ENCODE peak calls at places on chromosomes 13 and 19, in nine cellular contexts. X is thoracic aorta; F is CD8-positive, alpha-beta memory T cell; Q is effector memory CD4-positive, alpha-beta T cell; D is adrenal gland; P is astrocyte; J is HCT116; N is iPS DF 6.9; K is A673. Z is an unnamed sample. For H3K9me3, the result is how much of the 10 kb centered on the place peaks cover.

GRCh38 chr19:13983213-13983889 is 22.8 kb downstream of the RFX1 start:
- DNase-seq in X (no peak), F (no peak), Q (peak), D (no peak), P (no peak), J (no peak), N (no peak), K (no peak), Z (no peak)

GRCh38 chr19:15400521-15401396 is 18.0 kb downstream of the AKAP8L start:
- DNase-seq in X (no peak), F (no peak), Q (no peak), D (no peak), P (no peak), J (no peak), N (no peak), K (no peak), Z (no peak)

GRCh38 chr13:110665491-110666254 is 40.2 kb downstream of the CARS2 start:
- DNase-seq in X (no peak), F (no peak), Q (no peak), D (no peak), P (no peak), J (no peak), N (no peak), K (no peak), Z (no peak)

GRCh38 chr13:50141660-50142010 is 126.4 kb downstream of the KCNRG start:
- DNase-seq in X (no peak), F (no peak), Q (no peak), D (no peak), P (no peak), J (no peak), N (no peak), K (no peak), Z (no peak)

GRCh38 chr13:77040076-77040475 is 13.1 kb upstream of the FBXL3 start:
- DNase-seq in X (no peak), F (no peak), Q (no peak), D (no peak), P (no peak), J (no peak), N (no peak), K (no peak), Z (no peak)

GRCh38 chr19:5031231-5032100 is 62.6 kb downstream of the KDM4B start:
- DNase-seq in X (no peak), F (peak), Q (peak), D (peak), P (no peak), J (no peak), N (peak), K (peak), Z (peak)

GRCh38 chr13:41700790-41701310 is 243.5 kb downstream of the RGCC start:
- DNase-seq in X (no peak), F (no peak), Q (no peak), D (peak), P (peak), J (no peak), N (no peak), K (peak), Z (no peak)

GRCh38 chr13:30673669-30674521 is 56.2 kb downstream of the USPL1 start:
- DNase-seq in X (peak), F (peak), Q (peak), D (peak), P (peak), J (peak), N (no peak), K (peak), Z (peak)

GRCh38 chr13:102128216-102128800 is 273.5 kb downstream of the FGF14 start:
- DNase-seq in X (no peak), F (no peak), Q (no peak), D (no peak), P (peak), J (no peak), N (no peak), K (peak), Z (no peak)

GRCh38 chr13:78658630-78659449 is at the start of gene OBI1:
- DNase-seq in X (peak), F (peak), Q (peak), D (peak), P (peak), J (peak), N (peak), K (peak), Z (peak)

GRCh38 chr19:1819211-1819975 is 7.3 kb upstream of the ATP8B3 start:
- DNase-seq in X (no peak), F (no peak), Q (no peak), D (no peak), P (no peak), J (no peak), N (no peak), K (no peak), Z (no peak)
- H3K9me3 ChIP-seq in X (under half), F (under half), Q (under half), D (under half), P (under half), J (under half), N (under half), K (under half), Z (under half)

DNA sequence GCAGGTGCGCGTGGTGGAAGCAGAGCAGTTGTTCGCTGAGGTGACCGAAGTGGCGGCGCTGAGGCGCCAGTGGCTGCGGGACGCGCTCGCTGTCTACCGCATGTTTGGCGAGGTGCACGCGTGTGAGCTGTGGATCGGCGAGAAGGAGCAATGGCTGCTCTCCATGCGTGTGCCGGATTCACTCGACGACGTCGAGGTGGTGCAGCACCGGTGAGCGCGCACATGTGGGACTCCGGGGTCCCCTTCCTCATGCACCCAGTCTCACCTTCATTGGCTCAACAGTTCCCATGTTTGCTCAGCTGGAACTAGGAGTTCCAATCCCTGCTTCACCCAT is 46.5 kb downstream of the SPTBN4 start:
- DNase-seq in X (no peak), F (no peak), Q (no peak), D (no peak), P (no peak), J (no peak), N (no peak), K (no peak), Z (no peak)
- H3K4me3 ChIP-seq in X (no peak), F (no peak), Q (no peak), D (no peak), P (no peak), J (no peak), N (no peak), K (no peak), Z (no peak)

GRCh38 chr19:17365361-17365760 is 11.8 kb downstream of the PLVAP start:
- DNase-seq in X (no peak), F (no peak), Q (no peak), D (no peak), P (no peak), J (no peak), N (no peak), K (no peak), Z (no peak)
- H3K9me3 ChIP-seq in X (under half), F (under half), Q (under half), D (under half), P (under half), J (under half), N (under half), K (under half), Z (under half)

DNA sequence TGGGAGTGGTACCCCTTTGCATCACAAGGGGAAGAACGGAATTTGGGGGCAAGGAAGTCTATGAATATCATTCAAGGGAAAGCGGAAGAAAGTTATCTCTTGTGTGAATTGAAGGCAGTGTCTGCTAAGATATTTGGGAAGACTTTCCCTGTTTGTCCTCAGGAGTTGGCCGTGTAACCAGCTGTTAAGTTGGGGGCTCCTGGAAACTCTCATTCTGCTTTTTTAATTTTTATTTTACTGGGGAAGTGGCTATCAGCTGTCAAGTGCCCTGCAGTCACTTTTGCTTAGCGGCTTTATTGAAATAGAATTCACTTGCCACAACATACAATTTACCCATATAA is 2.9 kb downstream of the UPF1 start:
- DNase-seq in X (no peak), F (no peak), Q (no peak), D (no peak), P (no peak), J (no peak), N (no peak), K (no peak), Z (no peak)
- H3K4me3 ChIP-seq in X (peak), F (peak), Q (no peak), D (no peak), P (peak), J (no peak), N (no peak), K (no peak), Z (no peak)

GRCh38 chr19:9323919-9324583 is at the start of gene ZNF559:
- DNase-seq in X (peak), F (peak), Q (peak), D (peak), P (peak), J (peak), N (no peak), K (peak), Z (peak)

GRCh38 chr19:9324584-9324962 is 594 bp downstream of the ZNF559 start:
- DNase-seq in X (no peak), F (no peak), Q (no peak), D (no peak), P (no peak), J (no peak), N (no peak), K (no peak), Z (no peak)

GRCh38 chr19:9329999-9330398 is 6.0 kb downstream of the ZNF559 start:
- DNase-seq in X (no peak), F (no peak), Q (no peak), D (no peak), P (no peak), J (no peak), N (no peak), K (no peak), Z (no peak)
- H3K9me3 ChIP-seq in X (half or more), F (under half), Q (under half), D (under half), P (under half), J (half or more), N (under half), K (half or more), Z (under half)

GRCh38 chr19:35645680-35646511 is 2.2 kb upstream of the COX6B1 start:
- DNase-seq in X (no peak), F (no peak), Q (no peak), D (no peak), P (no peak), J (no peak), N (no peak), K (no peak), Z (no peak)

GRCh38 chr19:35643255-35644205 is 2.0 kb downstream of the ETV2 start:
- DNase-seq in X (no peak), F (peak), Q (peak), D (peak), P (peak), J (peak), N (no peak), K (peak), Z (peak)

GRCh38 chr19:35642798-35643254 is 1.3 kb downstream of the ETV2 start:
- DNase-seq in X (no peak), F (no peak), Q (no peak), D (peak), P (no peak), J (no peak), N (no peak), K (no peak), Z (no peak)

GRCh38 chr19:35644206-35644986 is 2.9 kb downstream of the ETV2 start:
- DNase-seq in X (peak), F (peak), Q (peak), D (peak), P (peak), J (peak), N (peak), K (peak), Z (peak)

DNA sequence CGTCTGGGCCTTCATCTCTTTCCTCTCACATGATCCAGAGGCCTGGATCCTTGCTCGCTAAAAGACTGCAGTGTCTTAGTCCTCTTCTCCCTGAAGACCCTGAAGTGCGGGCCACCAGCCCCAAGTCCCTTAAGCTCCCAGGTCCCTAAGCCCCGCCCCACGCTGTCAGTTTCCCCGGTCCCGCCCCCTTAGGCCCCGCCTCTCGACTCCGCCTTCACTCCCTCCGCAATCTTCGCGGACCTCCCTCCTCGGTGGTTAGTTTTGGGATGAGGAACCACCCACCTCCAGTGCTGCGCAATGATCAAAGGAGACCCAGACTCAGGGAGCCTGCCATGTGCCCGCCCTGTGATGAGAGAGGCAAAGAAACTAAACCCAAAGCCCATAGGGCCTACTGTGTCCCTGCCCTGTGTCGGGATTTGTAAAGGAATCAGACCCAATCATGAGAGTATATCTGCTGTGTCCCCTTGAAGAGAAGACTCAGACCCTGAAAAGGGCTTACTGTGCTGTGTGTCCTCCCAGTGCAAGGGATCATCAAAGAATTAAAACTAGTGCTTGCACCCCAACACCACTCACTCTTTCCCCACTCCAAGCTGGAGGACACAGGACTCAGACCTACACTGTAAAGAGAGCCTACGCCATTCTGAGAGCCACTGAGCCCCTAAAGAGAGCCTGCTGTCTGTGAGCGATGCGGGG is 3.0 kb upstream of the COX6B1 start:
- DNase-seq in X (peak), F (peak), Q (peak), D (peak), P (no peak), J (peak), N (no peak), K (peak), Z (peak)
- H3K4me3 ChIP-seq in X (peak), F (peak), Q (peak), D (no peak), P (peak), J (peak), N (peak), K (peak), Z (no peak)

DNA sequence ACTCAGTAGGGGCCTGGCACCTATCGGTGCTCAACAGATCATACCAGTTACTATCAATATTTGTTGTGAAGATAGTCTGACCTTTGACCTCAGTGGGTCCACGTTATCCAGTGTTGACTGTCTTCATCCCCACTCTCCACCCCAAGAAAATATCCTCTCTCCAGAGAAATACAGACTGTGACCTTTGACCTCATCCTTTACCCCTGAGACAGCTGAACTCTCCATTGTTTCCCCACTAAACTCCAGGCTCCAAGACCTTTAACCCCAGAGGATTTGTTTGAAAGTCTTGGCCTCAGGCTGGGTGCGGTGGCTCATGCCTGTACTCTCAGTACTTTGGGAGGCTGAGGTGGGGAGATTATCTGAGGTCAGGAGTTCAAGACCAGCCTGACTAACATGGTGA is 22.6 kb upstream of the PPP5C start:
- DNase-seq in X (no peak), F (no peak), Q (no peak), D (no peak), P (no peak), J (no peak), N (no peak), K (no peak), Z (no peak)
- H3K9me3 ChIP-seq in X (under half), F (under half), Q (under half), D (under half), P (under half), J (under half), N (under half), K (under half), Z (under half)

GRCh38 chr13:112904436-112904960 is 64.5 kb upstream of the MCF2L start:
- DNase-seq in X (no peak), F (no peak), Q (no peak), D (no peak), P (no peak), J (no peak), N (no peak), K (no peak), Z (no peak)

GRCh38 chr13:112907286-112907685 is 61.7 kb upstream of the MCF2L start:
- DNase-seq in X (no peak), F (no peak), Q (no peak), D (no peak), P (no peak), J (no peak), N (no peak), K (no peak), Z (no peak)

GRCh38 chr13:112905619-112905989 is 63.4 kb upstream of the MCF2L start:
- DNase-seq in X (no peak), F (no peak), Q (no peak), D (no peak), P (no peak), J (no peak), N (no peak), K (no peak), Z (no peak)

GRCh38 chr13:112905086-112905485 is 63.9 kb upstream of the MCF2L start:
- DNase-seq in X (no peak), F (no peak), Q (no peak), D (peak), P (no peak), J (no peak), N (no peak), K (no peak), Z (no peak)

DNA sequence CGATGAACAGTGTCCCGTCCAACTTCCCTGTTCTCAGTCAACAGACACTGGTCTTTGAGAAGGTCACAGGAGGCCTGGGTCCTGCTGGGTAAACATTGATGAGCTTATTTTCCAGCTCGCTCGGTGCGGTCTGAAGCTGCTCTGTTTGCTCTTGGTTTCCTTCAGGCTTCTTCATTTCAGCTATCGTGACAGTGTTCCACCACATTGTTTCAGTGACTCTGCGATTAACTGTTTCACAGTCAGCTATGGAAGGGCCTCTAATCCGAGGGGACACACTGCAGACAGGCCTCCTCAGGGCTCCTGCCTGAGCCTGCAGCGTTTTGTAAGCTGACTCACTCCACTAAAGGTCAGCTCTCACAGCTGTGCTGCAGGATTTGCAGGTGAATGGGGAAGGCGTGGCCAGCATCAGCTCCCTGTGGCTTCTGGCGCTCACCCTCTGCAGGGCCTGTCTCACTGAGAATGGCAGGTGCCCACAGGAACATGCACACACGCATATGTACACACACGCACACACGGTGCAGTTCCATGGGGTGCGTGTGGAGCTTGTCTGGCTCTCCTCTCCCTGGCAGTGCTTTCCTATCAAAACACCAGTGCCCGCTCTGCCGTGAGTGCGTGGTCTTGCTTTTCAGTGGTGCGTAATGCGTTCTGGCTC is 62.9 kb upstream of the MCF2L start:
- DNase-seq in X (no peak), F (no peak), Q (no peak), D (no peak), P (no peak), J (no peak), N (peak), K (no peak), Z (no peak)
- H3K4me3 ChIP-seq in X (no peak), F (no peak), Q (no peak), D (no peak), P (no peak), J (no peak), N (no peak), K (no peak), Z (no peak)

GRCh38 chr19:34960103-34960805 is 3.8 kb downstream of the ZNF792 start:
- DNase-seq in X (no peak), F (no peak), Q (no peak), D (no peak), P (peak), J (no peak), N (no peak), K (no peak), Z (no peak)
- H3K9me3 ChIP-seq in X (half or more), F (half or more), Q (half or more), D (under half), P (under half), J (under half), N (under half), K (half or more), Z (under half)

GRCh38 chr13:22148187-22148586 is 477.3 kb downstream of the FGF9 start:
- DNase-seq in X (no peak), F (no peak), Q (no peak), D (no peak), P (no peak), J (no peak), N (no peak), K (no peak), Z (no peak)

GRCh38 chr13:22154041-22154440 is 483.2 kb downstream of the FGF9 start:
- DNase-seq in X (no peak), F (no peak), Q (no peak), D (no peak), P (no peak), J (no peak), N (no peak), K (no peak), Z (no peak)
- H3K4me3 ChIP-seq in X (no peak), F (no peak), Q (no peak), D (no peak), P (no peak), J (no peak), N (no peak), K (no peak), Z (no peak)